ENCODE peak calls at places on chromosome 7, in seven cellular contexts. One of them, this sample, is unnamed.

GRCh38 chr7:151139071-151139521 is 28.4 kb downstream of the GBX1 start:
- DNase-seq in Calu3: no peak
- DNase-seq in spleen: peak; percentile 51
- DNase-seq in foreskin keratinocyte: no peak
- DNase-seq in HFF-Myc: no peak
- DNase-seq in psoas muscle: no peak
- DNase-seq in fibroblast of lung: no peak
- DNase-seq in this sample: no peak

GRCh38 chr7:134890246-134891240 is 95.8 kb upstream of the AGBL3 start:
- DNase-seq in fibroblast of lung: peak; percentile 49
- DNase-seq in psoas muscle: no peak
- DNase-seq in spleen: no peak
- DNase-seq in HFF-Myc: no peak
- DNase-seq in Calu3: no peak
- DNase-seq in foreskin keratinocyte: peak; percentile 88
- DNase-seq in this sample: no peak

GRCh38 chr7:70762697-70763096 is 369.2 kb upstream of the GALNT17 start:
- DNase-seq in foreskin keratinocyte: no peak
- DNase-seq in Calu3: no peak
- DNase-seq in fibroblast of lung: no peak
- DNase-seq in psoas muscle: no peak
- DNase-seq in spleen: no peak
- DNase-seq in HFF-Myc: no peak
- DNase-seq in this sample: no peak

GRCh38 chr7:137094-137861 is 55.1 kb upstream of the FAM20C start:
- DNase-seq in psoas muscle: no peak
- DNase-seq in spleen: no peak
- DNase-seq in foreskin keratinocyte: no peak
- DNase-seq in fibroblast of lung: no peak
- DNase-seq in Calu3: no peak
- DNase-seq in HFF-Myc: no peak
- DNase-seq in this sample: no peak

GRCh38 chr7:27130540-27131389 is at the start of gene HOXA4:
- DNase-seq in foreskin keratinocyte: peak; percentile 63
- DNase-seq in Calu3: no peak
- DNase-seq in spleen: peak; percentile 91
- DNase-seq in fibroblast of lung: peak; percentile 89
- DNase-seq in HFF-Myc: no peak
- DNase-seq in psoas muscle: peak; percentile 96
- DNase-seq in this sample: peak; percentile 69

GRCh38 chr7:57205000-57205399 is 72.8 kb upstream of the ZNF479 start:
- DNase-seq in HFF-Myc: no peak
- DNase-seq in fibroblast of lung: no peak
- DNase-seq in foreskin keratinocyte: no peak
- DNase-seq in psoas muscle: no peak
- DNase-seq in spleen: peak; percentile 24
- DNase-seq in Calu3: no peak
- DNase-seq in this sample: no peak

GRCh38 chr7:106504207-106504606 is 156.8 kb downstream of the CCDC71L start:
- DNase-seq in foreskin keratinocyte: no peak
- DNase-seq in spleen: no peak
- DNase-seq in fibroblast of lung: no peak
- DNase-seq in psoas muscle: no peak
- DNase-seq in Calu3: no peak
- DNase-seq in HFF-Myc: no peak
- DNase-seq in this sample: no peak

GRCh38 chr7:27359167-27359731 is 116.6 kb downstream of the EVX1 start:
- DNase-seq in fibroblast of lung: no peak
- DNase-seq in foreskin keratinocyte: no peak
- DNase-seq in HFF-Myc: no peak
- DNase-seq in Calu3: no peak
- DNase-seq in psoas muscle: no peak
- DNase-seq in spleen: no peak
- DNase-seq in this sample: no peak

GRCh38 chr7:437293-438280 is 82.1 kb downstream of the PDGFA start:
- DNase-seq in foreskin keratinocyte: no peak
- DNase-seq in HFF-Myc: no peak
- DNase-seq in psoas muscle: no peak
- DNase-seq in fibroblast of lung: no peak
- DNase-seq in spleen: no peak
- DNase-seq in Calu3: no peak
- DNase-seq in this sample: no peak

GRCh38 chr7:69880848-69881247 is 282.6 kb downstream of the AUTS2 start:
- DNase-seq in HFF-Myc: no peak
- DNase-seq in foreskin keratinocyte: no peak
- DNase-seq in Calu3: no peak
- DNase-seq in spleen: no peak
- DNase-seq in fibroblast of lung: no peak
- DNase-seq in psoas muscle: no peak
- DNase-seq in this sample: no peak

GRCh38 chr7:140898794-140899548 is 25.8 kb downstream of the BRAF start:
- DNase-seq in foreskin keratinocyte: peak; percentile 13
- DNase-seq in Calu3: no peak
- DNase-seq in fibroblast of lung: no peak
- DNase-seq in HFF-Myc: no peak
- DNase-seq in psoas muscle: no peak
- DNase-seq in spleen: no peak
- DNase-seq in this sample: no peak

GRCh38 chr7:124896001-124896400 is 33.6 kb downstream of the POT1 start:
- DNase-seq in psoas muscle: no peak
- DNase-seq in spleen: no peak
- DNase-seq in Calu3: no peak
- DNase-seq in foreskin keratinocyte: no peak
- DNase-seq in HFF-Myc: no peak
- DNase-seq in fibroblast of lung: no peak
- DNase-seq in this sample: no peak

GRCh38 chr7:17274551-17275245 is 23.8 kb upstream of the AHR start:
- DNase-seq in foreskin keratinocyte: peak; percentile 44
- DNase-seq in HFF-Myc: no peak
- DNase-seq in spleen: no peak
- DNase-seq in fibroblast of lung: peak; percentile 35
- DNase-seq in psoas muscle: no peak
- DNase-seq in Calu3: peak; percentile 64
- DNase-seq in this sample: peak; percentile 61

GRCh38 chr7:1505731-1506550 is 1.8 kb upstream of the INTS1 start:
- DNase-seq in foreskin keratinocyte: no peak
- DNase-seq in fibroblast of lung: no peak
- DNase-seq in spleen: peak; percentile 86
- DNase-seq in psoas muscle: no peak
- DNase-seq in Calu3: peak; percentile 40
- DNase-seq in HFF-Myc: no peak
- DNase-seq in this sample: peak; percentile 28

GRCh38 chr7:156947120-156947843 is 2.2 kb upstream of the NOM1 start:
- DNase-seq in Calu3: no peak
- DNase-seq in fibroblast of lung: no peak
- DNase-seq in HFF-Myc: no peak
- DNase-seq in psoas muscle: no peak
- DNase-seq in spleen: no peak
- DNase-seq in foreskin keratinocyte: no peak
- DNase-seq in this sample: no peak

GRCh38 chr7:69677054-69677847 is 79.0 kb downstream of the AUTS2 start:
- DNase-seq in HFF-Myc: no peak
- DNase-seq in Calu3: no peak
- DNase-seq in foreskin keratinocyte: no peak
- DNase-seq in psoas muscle: no peak
- DNase-seq in fibroblast of lung: no peak
- DNase-seq in spleen: no peak
- DNase-seq in this sample: no peak

GRCh38 chr7:100040575-100040974 is 9.0 kb upstream of the ZSCAN21 start:
- DNase-seq in spleen: no peak
- DNase-seq in Calu3: no peak
- DNase-seq in fibroblast of lung: no peak
- DNase-seq in foreskin keratinocyte: no peak
- DNase-seq in HFF-Myc: no peak
- DNase-seq in psoas muscle: no peak
- DNase-seq in this sample: no peak

GRCh38 chr7:6637544-6638229 is 569 bp downstream of the ZNF316 start:
- DNase-seq in Calu3: peak; percentile 71
- DNase-seq in HFF-Myc: no peak
- DNase-seq in psoas muscle: no peak
- DNase-seq in fibroblast of lung: no peak
- DNase-seq in spleen: peak; percentile 92
- DNase-seq in foreskin keratinocyte: no peak
- DNase-seq in this sample: peak; percentile 76

GRCh38 chr7:110027385-110027784 is 1063.5 kb upstream of the LRRN3 start:
- DNase-seq in foreskin keratinocyte: no peak
- DNase-seq in psoas muscle: no peak
- DNase-seq in Calu3: no peak
- DNase-seq in spleen: no peak
- DNase-seq in HFF-Myc: no peak
- DNase-seq in fibroblast of lung: no peak
- DNase-seq in this sample: no peak

GRCh38 chr7:4638781-4639575 is 43.1 kb upstream of the FOXK1 start:
- DNase-seq in spleen: no peak
- DNase-seq in HFF-Myc: no peak
- DNase-seq in psoas muscle: no peak
- DNase-seq in foreskin keratinocyte: no peak
- DNase-seq in fibroblast of lung: no peak
- DNase-seq in Calu3: no peak
- DNase-seq in this sample: no peak

GRCh38 chr7:99038086-99038855 is 105.6 kb downstream of the SMURF1 start:
- DNase-seq in HFF-Myc: no peak
- DNase-seq in psoas muscle: no peak
- DNase-seq in fibroblast of lung: no peak
- DNase-seq in foreskin keratinocyte: no peak
- DNase-seq in Calu3: no peak
- DNase-seq in spleen: no peak
- DNase-seq in this sample: no peak

GRCh38 chr7:53458636-53459035 is 423.2 kb downstream of the POM121L12 start:
- DNase-seq in HFF-Myc: no peak
- DNase-seq in foreskin keratinocyte: no peak
- DNase-seq in fibroblast of lung: no peak
- DNase-seq in spleen: no peak
- DNase-seq in psoas muscle: no peak
- DNase-seq in Calu3: no peak
- DNase-seq in this sample: no peak

GRCh38 chr7:102912742-102913141 is at the start of gene LRRC17:
- DNase-seq in spleen: no peak
- DNase-seq in Calu3: no peak
- DNase-seq in HFF-Myc: peak; percentile 85
- DNase-seq in foreskin keratinocyte: no peak
- DNase-seq in psoas muscle: no peak
- DNase-seq in fibroblast of lung: peak; percentile 97
- DNase-seq in this sample: no peak

GRCh38 chr7:20651960-20652544 is 36.6 kb downstream of the ABCB5 start:
- DNase-seq in HFF-Myc: no peak
- DNase-seq in foreskin keratinocyte: no peak
- DNase-seq in Calu3: peak; percentile 23
- DNase-seq in spleen: no peak
- DNase-seq in fibroblast of lung: peak; percentile 32
- DNase-seq in psoas muscle: no peak
- DNase-seq in this sample: peak; percentile 2
- TF ChIP-seq CTCF in HFF-Myc: no peak
- TF ChIP-seq CTCF in foreskin keratinocyte: peak; percentile 63
- TF ChIP-seq CTCF in Calu3: peak; percentile 60
- TF ChIP-seq CTCF in spleen: no peak
- TF ChIP-seq CTCF in fibroblast of lung: peak; percentile 31
- TF ChIP-seq CTCF in psoas muscle: no peak
- TF ChIP-seq CTCF in this sample: peak; percentile 21

GRCh38 chr7:79063019-79063698 is 390.3 kb downstream of the MAGI2 start:
- DNase-seq in Calu3: no peak
- DNase-seq in spleen: no peak
- DNase-seq in psoas muscle: no peak
- DNase-seq in foreskin keratinocyte: no peak
- DNase-seq in HFF-Myc: no peak
- DNase-seq in fibroblast of lung: no peak
- DNase-seq in this sample: no peak
- TF ChIP-seq CTCF in Calu3: no peak
- TF ChIP-seq CTCF in spleen: no peak
- TF ChIP-seq CTCF in psoas muscle: no peak
- TF ChIP-seq CTCF in foreskin keratinocyte: peak; percentile 21
- TF ChIP-seq CTCF in HFF-Myc: no peak
- TF ChIP-seq CTCF in fibroblast of lung: no peak
- TF ChIP-seq CTCF in this sample: no peak

DNA sequence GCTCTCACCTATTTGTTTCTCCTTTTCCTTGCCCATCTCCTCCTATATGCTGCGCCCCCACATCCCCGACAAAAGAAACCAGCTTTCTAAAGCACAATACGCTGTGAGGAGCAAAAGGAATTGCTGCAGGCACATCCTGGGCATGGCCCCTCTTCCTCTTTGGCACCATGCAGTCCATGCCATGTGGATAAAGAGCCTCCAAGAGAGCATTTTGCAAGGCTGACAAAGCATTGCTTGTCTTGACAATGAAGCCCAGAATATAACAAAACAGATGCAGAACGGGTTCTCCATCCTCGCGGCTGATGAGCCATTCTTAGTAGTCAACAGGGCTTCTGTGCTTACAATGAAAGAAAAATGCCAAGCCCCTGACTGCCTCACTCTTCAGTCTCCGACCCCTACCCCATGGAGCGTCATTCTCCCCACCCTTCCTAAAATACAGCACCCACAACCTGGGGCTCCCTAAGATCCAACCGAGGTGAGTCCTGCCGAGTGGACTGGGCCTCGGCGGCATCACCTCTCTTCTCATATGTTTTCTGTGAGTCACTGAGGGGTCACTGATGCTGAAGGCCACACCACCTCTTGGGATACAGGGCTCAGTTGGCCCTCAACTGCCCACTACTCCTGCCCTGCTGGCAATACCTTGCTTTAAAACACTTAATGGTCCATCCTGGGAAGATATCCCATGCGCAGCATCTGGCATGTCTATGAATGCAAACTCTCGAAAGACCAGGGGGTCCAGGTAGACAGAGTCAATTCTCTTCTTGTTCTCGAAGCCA is 47.5 kb downstream of the GSDME start:
- DNase-seq in HFF-Myc: no peak
- DNase-seq in fibroblast of lung: no peak
- DNase-seq in foreskin keratinocyte: no peak
- DNase-seq in psoas muscle: no peak
- DNase-seq in spleen: peak; percentile 47
- DNase-seq in Calu3: no peak
- DNase-seq in this sample: no peak
- TF ChIP-seq CTCF in HFF-Myc: no peak
- TF ChIP-seq CTCF in fibroblast of lung: no peak
- TF ChIP-seq CTCF in foreskin keratinocyte: no peak
- TF ChIP-seq CTCF in psoas muscle: no peak
- TF ChIP-seq CTCF in spleen: no peak
- TF ChIP-seq CTCF in Calu3: no peak
- TF ChIP-seq CTCF in this sample: no peak

DNA sequence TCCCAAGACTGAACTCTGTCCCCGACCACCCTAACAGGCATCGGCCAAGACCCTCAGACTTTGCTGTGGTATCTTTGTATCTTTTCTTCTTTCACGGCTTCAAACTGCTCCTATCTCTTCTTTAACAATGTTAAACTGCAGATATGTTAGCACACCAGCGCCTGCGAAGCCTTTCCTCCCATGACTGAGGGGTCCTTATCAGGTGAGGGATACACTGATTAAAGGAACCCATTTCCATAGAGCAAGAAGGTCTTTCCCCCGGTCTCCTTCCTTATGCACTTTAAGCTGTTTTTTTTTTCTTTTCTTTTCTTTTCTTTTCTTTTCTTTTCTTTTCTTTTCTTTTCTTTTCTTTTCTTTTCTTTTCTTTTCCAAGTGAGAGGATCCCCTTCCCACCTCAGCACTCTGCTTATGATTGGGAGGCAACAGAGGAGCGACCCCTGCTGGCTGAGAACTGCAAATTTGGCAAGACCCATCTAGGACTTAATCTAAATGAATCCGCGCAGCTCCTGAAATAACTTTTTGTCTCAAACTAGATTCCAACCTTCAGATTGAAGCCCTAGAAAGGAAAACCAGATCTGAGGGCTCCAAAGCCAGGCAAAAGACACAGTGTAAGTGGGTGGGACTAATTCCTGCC is 109.9 kb downstream of the ITGB8 start:
- DNase-seq in psoas muscle: no peak
- DNase-seq in foreskin keratinocyte: no peak
- DNase-seq in HFF-Myc: peak; percentile 11
- DNase-seq in fibroblast of lung: peak; percentile 72
- DNase-seq in Calu3: peak; percentile 52
- DNase-seq in spleen: no peak
- DNase-seq in this sample: peak; percentile 35
- TF ChIP-seq CTCF in psoas muscle: no peak
- TF ChIP-seq CTCF in foreskin keratinocyte: peak; percentile 65
- TF ChIP-seq CTCF in HFF-Myc: peak; percentile 60
- TF ChIP-seq CTCF in fibroblast of lung: peak; percentile 44
- TF ChIP-seq CTCF in Calu3: peak; percentile 55
- TF ChIP-seq CTCF in spleen: no peak
- TF ChIP-seq CTCF in this sample: peak; percentile 36